ENCODE peak calls at places on chromosomes 13 and 19, in ten cellular contexts. V, H, C, S, M, U, K, N, F and J are unnamed samples.

GRCh38 chr19:49492573-49493411 is 3.4 kb upstream of the RPS11 start:
- DNase-seq in V (no peak), H (no peak), C (peak), S (peak), M (no peak), U (no peak), K (no peak), N (peak), F (no peak), J (no peak)

GRCh38 chr13:21071015-21071414 is 9.6 kb upstream of the LATS2 start:
- DNase-seq in V (no peak), H (no peak), C (no peak), S (no peak), M (no peak), U (no peak), K (no peak), N (no peak), F (no peak), J (no peak)

GRCh38 chr19:17796013-17796837 is 1.3 kb downstream of the B3GNT3 start:
- DNase-seq in V (no peak), H (no peak), C (no peak), S (no peak), M (no peak), U (peak), K (no peak), N (no peak), F (no peak), J (no peak)

GRCh38 chr13:77584111-77584510 is 48.6 kb downstream of the SCEL start:
- DNase-seq in V (peak), H (no peak), C (peak), S (no peak), M (no peak), U (no peak), K (no peak), N (peak), F (peak), J (no peak)

GRCh38 chr19:33461256-33462111 is 60.1 kb downstream of the PEPD start:
- DNase-seq in V (no peak), H (no peak), C (no peak), S (no peak), M (no peak), U (no peak), K (no peak), N (no peak), F (no peak), J (no peak)

GRCh38 chr13:110965038-110965754 is 50.3 kb upstream of the ANKRD10 start:
- DNase-seq in V (no peak), H (no peak), C (peak), S (no peak), M (no peak), U (peak), K (no peak), N (peak), F (no peak), J (no peak)

GRCh38 chr19:58033741-58034475 is at the start of gene ZSCAN1:
- DNase-seq in V (peak), H (peak), C (peak), S (peak), M (no peak), U (peak), K (peak), N (no peak), F (peak), J (peak)

GRCh38 chr13:60654405-60654804 is 257.4 kb downstream of the TDRD3 start:
- DNase-seq in V (peak), H (no peak), C (peak), S (no peak), M (peak), U (no peak), K (peak), N (peak), F (peak), J (peak)

GRCh38 chr19:41542622-41543021 is 33.3 kb upstream of the CEACAM21 start:
- DNase-seq in V (no peak), H (no peak), C (no peak), S (no peak), M (no peak), U (no peak), K (no peak), N (no peak), F (no peak), J (no peak)

GRCh38 chr19:17720487-17720839 is 1.2 kb downstream of the MAP1S start:
- DNase-seq in V (no peak), H (no peak), C (no peak), S (no peak), M (no peak), U (no peak), K (no peak), N (no peak), F (no peak), J (no peak)

GRCh38 chr13:71798723-71799122 is 68.3 kb downstream of the DACH1 start:
- DNase-seq in V (no peak), H (no peak), C (no peak), S (no peak), M (peak), U (no peak), K (no peak), N (no peak), F (no peak), J (no peak)

GRCh38 chr19:16541526-16542044 is 652 bp downstream of the CHERP start:
- DNase-seq in V (no peak), H (no peak), C (peak), S (no peak), M (no peak), U (no peak), K (no peak), N (peak), F (no peak), J (no peak)

GRCh38 chr13:97329331-97329730 is 104.6 kb upstream of the RAP2A start:
- DNase-seq in V (no peak), H (no peak), C (peak), S (no peak), M (no peak), U (no peak), K (no peak), N (no peak), F (no peak), J (no peak)

GRCh38 chr19:17021793-17022590 is 4.6 kb downstream of the CPAMD8 start:
- DNase-seq in V (no peak), H (no peak), C (peak), S (no peak), M (no peak), U (no peak), K (no peak), N (peak), F (no peak), J (no peak)

GRCh38 chr19:48724796-48725753 is 5.5 kb upstream of the MAMSTR start:
- DNase-seq in V (peak), H (no peak), C (peak), S (peak), M (peak), U (peak), K (peak), N (peak), F (no peak), J (no peak)

GRCh38 chr19:41537789-41538188 is 38.2 kb upstream of the CEACAM21 start:
- DNase-seq in V (no peak), H (no peak), C (peak), S (no peak), M (no peak), U (no peak), K (no peak), N (no peak), F (no peak), J (no peak)

GRCh38 chr19:1275976-1276619 is 768 bp downstream of the FAM174C start:
- DNase-seq in V (no peak), H (no peak), C (no peak), S (no peak), M (no peak), U (no peak), K (no peak), N (no peak), F (no peak), J (peak)

GRCh38 chr19:14091086-14091884 is 734 bp upstream of the SAMD1 start:
- DNase-seq in V (peak), H (no peak), C (peak), S (peak), M (peak), U (peak), K (peak), N (peak), F (peak), J (no peak)

GRCh38 chr13:27168086-27168485 is 3.5 kb downstream of the USP12 start:
- DNase-seq in V (no peak), H (no peak), C (no peak), S (no peak), M (no peak), U (no peak), K (peak), N (peak), F (no peak), J (peak)

GRCh38 chr19:4557186-4557970 is 2.1 kb downstream of the SEMA6B start:
- DNase-seq in V (no peak), H (no peak), C (no peak), S (no peak), M (peak), U (no peak), K (no peak), N (no peak), F (no peak), J (no peak)

GRCh38 chr19:8697671-8698432 is 743 bp downstream of the ACTL9 start:
- DNase-seq in V (no peak), H (no peak), C (no peak), S (no peak), M (peak), U (no peak), K (no peak), N (no peak), F (no peak), J (no peak)